ENCODE peak calls at places on chromosome 13, in eight cellular contexts. Y, S, Z, U, W, F, J and A are unnamed samples.

GRCh38 chr13:81051873-81052272 is 710.9 kb upstream of the SPRY2 start:
- DNase-seq in W (no peak), F (no peak), J (no peak), S (no peak), U (no peak), Y (no peak), Z (no peak), A (no peak)

GRCh38 chr13:90968510-90968909 is 379.0 kb upstream of the MIR17HG start:
- DNase-seq in Y (no peak), S (no peak), W (no peak), J (no peak), Z (peak; percentile 9), U (no peak), F (peak; percentile 28), A (no peak)

GRCh38 chr13:23851106-23851505 is 38.1 kb downstream of the MIPEP start:
- DNase-seq in Y (peak; percentile 34), U (no peak), F (no peak), J (no peak), Z (no peak), S (no peak), W (no peak), A (no peak)

GRCh38 chr13:108777421-108778420 is 148.3 kb downstream of the MYO16 start:
- DNase-seq in F (peak; percentile 6), W (no peak), S (no peak), J (no peak), U (no peak), Z (no peak), Y (no peak), A (no peak)

GRCh38 chr13:99565478-99566124 is 64.3 kb downstream of the TM9SF2 start:
- DNase-seq in S (no peak), Y (no peak), J (no peak), Z (no peak), U (no peak), F (no peak), W (no peak), A (no peak)

GRCh38 chr13:95641291-95641811 is 3.2 kb downstream of the DZIP1 start:
- DNase-seq in Y (no peak), Z (no peak), S (no peak), F (no peak), U (no peak), J (peak; percentile 21), W (no peak), A (no peak)

GRCh38 chr13:79779761-79780160 is 298.8 kb downstream of the NDFIP2 start:
- DNase-seq in Z (peak; percentile 82), U (no peak), J (peak; percentile 19), W (no peak), S (no peak), F (no peak), Y (peak; percentile 23), A (peak; percentile 20)

GRCh38 chr13:33109801-33110200 is 93.6 kb downstream of the KL start:
- DNase-seq in Y (no peak), Z (no peak), U (no peak), W (no peak), J (peak; percentile 31), S (no peak), F (no peak), A (no peak)

GRCh38 chr13:49997935-49998334 is 1.1 kb downstream of the TRIM13 start:
- DNase-seq in U (no peak), S (no peak), W (no peak), J (no peak), Y (no peak), F (no peak), Z (no peak), A (no peak)